ENCODE peak calls at places on chromosomes 7 and 10, in eight cellular contexts. W is SK-N-SH, X is stomach, M is suprapubic skin, R is HepG2, P is GM12878, C is H1, F is transverse colon. K is an unnamed sample.

GRCh38 chr7:90759752-90760151 is 163.6 kb downstream of the CDK14 start:
- DNase-seq in R (no peak), P (no peak), X (no peak), F (no peak), W (no peak), C (no peak), M (no peak), K (no peak)

GRCh38 chr7:15561840-15562239 is at the start of gene AGMO:
- DNase-seq in C (no peak), F (peak), R (peak), P (no peak), W (no peak), M (peak), X (no peak), K (peak)

GRCh38 chr10:100019824-100020160 is 10.0 kb upstream of the DNMBP start:
- DNase-seq in R (peak), M (no peak), C (no peak), W (no peak), F (no peak), X (no peak), P (no peak), K (no peak)

GRCh38 chr7:56045796-56046195 is 5.4 kb downstream of the PSPH start:
- DNase-seq in P (no peak), W (no peak), R (no peak), X (no peak), M (no peak), F (no peak), C (no peak), K (no peak)

GRCh38 chr10:60139798-60140566 is 233.6 kb upstream of the CCDC6 start:
- DNase-seq in P (no peak), X (no peak), R (no peak), W (no peak), F (no peak), C (no peak), M (no peak), K (no peak)

GRCh38 chr10:19421664-19422063 is 373.1 kb downstream of the MALRD1 start:
- DNase-seq in P (no peak), C (no peak), F (no peak), M (no peak), R (no peak), W (no peak), X (no peak), K (no peak)

GRCh38 chr7:17624379-17624778 is 315.9 kb downstream of the SNX13 start:
- DNase-seq in R (no peak), C (no peak), P (no peak), F (no peak), M (no peak), W (no peak), X (no peak), K (no peak)

GRCh38 chr10:44857363-44858016 is 53.6 kb upstream of the TMEM72 start:
- DNase-seq in C (peak), M (no peak), F (peak), W (peak), P (no peak), X (peak), R (peak), K (peak)

GRCh38 chr10:3107426-3107961 is 40.1 kb downstream of the PFKP start:
- DNase-seq in C (no peak), W (no peak), X (no peak), F (peak), M (no peak), P (no peak), R (no peak), K (peak)

GRCh38 chr7:4799508-4800268 is 24.3 kb downstream of the AP5Z1 start:
- DNase-seq in P (no peak), X (no peak), W (no peak), R (no peak), F (no peak), C (no peak), M (no peak), K (no peak)

GRCh38 chr10:61896854-61897661 is 4.4 kb upstream of the ARID5B start:
- DNase-seq in F (peak), W (peak), C (peak), X (peak), R (peak), P (peak), M (no peak), K (peak)
- TF ChIP-seq POLR2AphosphoS5 in F (peak), W (no peak), C (no peak), X (peak), R (no peak), P (no peak), M (no peak), K (peak)

DNA sequence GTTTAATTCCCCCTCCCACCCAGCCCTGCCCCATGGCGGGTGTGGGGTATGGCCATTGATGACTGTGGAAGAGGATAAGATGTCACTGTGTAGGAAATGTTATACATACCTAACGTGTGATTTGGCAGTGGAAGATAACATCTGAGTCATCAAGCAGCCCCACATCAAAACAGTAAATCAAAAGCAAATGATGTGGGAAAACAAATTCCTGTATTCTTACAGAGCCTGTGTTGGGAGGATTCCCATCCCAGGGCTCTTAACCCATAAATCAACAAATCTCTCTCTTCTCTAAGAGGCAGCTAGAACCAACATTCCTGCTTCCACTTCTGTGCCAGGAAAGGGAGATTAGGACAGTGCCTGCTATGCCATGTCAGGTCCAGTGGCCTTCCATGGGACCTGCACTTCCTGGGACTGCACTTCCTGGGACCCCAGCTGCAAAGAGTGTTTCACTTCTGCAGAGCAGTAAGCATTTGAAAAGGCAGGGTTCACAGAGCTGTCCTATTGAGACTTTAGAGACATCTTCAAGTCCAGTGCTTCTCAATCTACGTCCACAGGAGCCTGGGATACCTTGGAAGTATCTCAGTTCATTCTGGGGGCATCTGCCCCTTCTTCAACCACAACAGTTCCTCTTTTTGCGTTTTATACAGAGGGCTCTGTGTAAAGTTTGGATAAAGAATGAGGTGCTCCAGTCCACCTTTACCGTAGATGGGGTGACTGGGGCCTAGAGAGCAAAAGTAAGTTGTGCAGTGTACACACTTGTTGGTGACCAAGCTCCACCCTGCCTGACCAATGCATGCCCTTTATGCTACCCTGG is 45.8 kb downstream of the ATXN7L1 start:
- DNase-seq in R (peak), M (no peak), C (no peak), F (no peak), W (peak), X (no peak), P (no peak), K (no peak)
- TF ChIP-seq EP300 in R (peak), M (no peak), C (no peak), F (no peak), W (peak), X (no peak), P (no peak), K (no peak)

GRCh38 chr7:41045556-41046123 is 657.2 kb downstream of the INHBA start:
- DNase-seq in X (peak), W (no peak), R (peak), C (no peak), M (no peak), P (no peak), F (peak), K (no peak)
- TF ChIP-seq CTCF in X (no peak), W (peak), R (peak), C (peak), M (peak), P (peak), F (peak), K (no peak)

DNA sequence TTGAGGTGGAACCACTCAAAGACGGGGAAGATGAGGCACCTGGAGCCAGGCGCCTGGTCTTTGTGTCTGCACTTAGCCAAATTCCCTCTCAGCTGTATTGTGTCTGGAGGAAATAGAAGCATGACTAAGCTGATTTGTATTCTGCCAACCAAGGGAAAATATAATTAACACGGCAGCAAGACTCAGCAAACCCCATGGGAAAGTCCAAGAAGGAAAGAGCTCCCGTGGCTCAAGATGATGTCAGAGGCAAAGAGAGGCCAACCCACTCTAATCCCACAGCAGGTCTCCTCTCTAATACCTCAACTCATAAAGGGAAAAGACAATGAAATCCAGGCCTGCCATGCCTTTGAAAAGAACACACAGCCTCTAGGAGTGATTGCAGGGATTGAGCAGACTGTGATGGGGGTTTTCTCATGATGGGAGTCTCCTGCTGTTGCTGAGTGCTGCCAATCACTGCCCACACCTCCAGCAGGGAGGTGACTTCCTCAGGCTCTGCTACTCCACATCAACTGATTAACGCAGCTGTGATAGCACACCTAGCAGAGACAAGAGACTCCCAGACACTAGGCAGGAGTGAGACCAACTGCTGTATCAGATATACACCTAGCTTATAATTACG is 255.5 kb upstream of the C7orf33 start:
- DNase-seq in F (no peak), X (no peak), R (no peak), C (no peak), M (no peak), P (no peak), W (no peak), K (no peak)
- TF ChIP-seq POLR2AphosphoS5 in F (no peak), X (no peak), R (no peak), C (no peak), M (no peak), P (no peak), W (no peak), K (no peak)

GRCh38 chr7:1693419-1693990 is 23.4 kb downstream of the ELFN1 start:
- DNase-seq in W (peak), F (no peak), P (no peak), M (peak), R (no peak), C (no peak), X (peak), K (peak)
- TF ChIP-seq EP300 in W (no peak), F (no peak), P (no peak), M (no peak), R (no peak), C (no peak), X (no peak), K (no peak)

GRCh38 chr7:6160191-6160623 is 112.2 kb downstream of the CYTH3 start:
- DNase-seq in P (no peak), M (no peak), C (no peak), R (no peak), X (peak), W (peak), F (peak), K (peak)
- TF ChIP-seq CTCF in P (peak), M (peak), C (peak), R (peak), X (no peak), W (peak), F (peak), K (peak)

K was measured in upper lobe of left lung.